ENCODE peak calls at places on chromosome 13, in six cellular contexts. R is activated B cell treated with CpG ODN at 0.5 μM for 24 hours, C is progenitor cell of endocrine pancreas, S is left ventricle myocardium inferior, H is psoas muscle, W is HFFc6. N is an unnamed sample.

GRCh38 chr13:106796280-106797047 is 228.5 kb upstream of the ARGLU1 start:
- DNase-seq in C (no peak), R (no peak), H (no peak), W (no peak), S (no peak), N (no peak)

GRCh38 chr13:42094641-42095040 is 46.2 kb downstream of the DGKH start:
- DNase-seq in S (no peak), C (no peak), H (no peak), W (no peak), R (no peak), N (no peak)

GRCh38 chr13:68759617-68760016 is 1348.0 kb upstream of the ATXN8OS start:
- DNase-seq in R (no peak), S (no peak), H (no peak), C (no peak), W (no peak), N (no peak)

GRCh38 chr13:25860862-25861261 is 191.0 kb downstream of the SHISA2 start:
- DNase-seq in R (no peak), C (no peak), S (no peak), W (no peak), H (no peak), N (no peak)

GRCh38 chr13:40792284-40793051 is 3.1 kb downstream of the SLC25A15 start:
- DNase-seq in R (no peak), S (no peak), H (no peak), W (no peak), C (no peak), N (no peak)

GRCh38 chr13:113582841-113583631 is 1.5 kb upstream of the TFDP1 start:
- DNase-seq in W (no peak), C (no peak), H (no peak), R (peak; percentile 12), S (no peak), N (no peak)

GRCh38 chr13:113947321-113948033 is 26.4 kb downstream of the C13orf46 start:
- DNase-seq in W (peak; percentile 46), H (peak; percentile 68), C (no peak), S (peak; percentile 42), R (no peak), N (no peak)

GRCh38 chr13:31909889-31910551 is 121.6 kb upstream of the FRY start:
- DNase-seq in C (peak; percentile 25), W (peak; percentile 63), H (no peak), S (no peak), R (no peak), N (peak; percentile 55)

GRCh38 chr13:23771966-23772365 is 117.2 kb downstream of the MIPEP start:
- DNase-seq in W (peak; percentile 7), C (no peak), H (no peak), R (no peak), S (no peak), N (no peak)

GRCh38 chr13:42969558-42970172 is 22.4 kb downstream of the EPSTI1 start:
- DNase-seq in R (peak; percentile 71), H (peak; percentile 81), W (peak; percentile 68), S (peak; percentile 82), C (peak; percentile 61), N (peak; percentile 91)

GRCh38 chr13:108005231-108005630 is 210.1 kb downstream of the LIG4 start:
- DNase-seq in C (no peak), W (no peak), S (no peak), R (no peak), H (no peak), N (no peak)

GRCh38 chr13:110348309-110348625 is 41.2 kb downstream of the COL4A2 start:
- DNase-seq in C (no peak), R (no peak), W (no peak), H (no peak), S (no peak), N (no peak)

GRCh38 chr13:40456397-40456958 is 210.0 kb downstream of the FOXO1 start:
- DNase-seq in S (no peak), W (no peak), C (no peak), H (no peak), R (no peak), N (no peak)

GRCh38 chr13:18944501-18945068 is 237.0 kb downstream of the TUBA3C start:
- DNase-seq in S (no peak), H (no peak), R (no peak), C (no peak), W (no peak), N (no peak)

GRCh38 chr13:48068036-48068435 is 26.9 kb downstream of the MED4 start:
- DNase-seq in C (no peak), W (no peak), S (no peak), H (no peak), R (no peak), N (no peak)
- TF ChIP-seq CTCF in C (no peak), W (peak; percentile 20), S (peak; percentile 15), H (no peak), R (no peak), N (no peak)

GRCh38 chr13:52845334-52845761 is 3.1 kb downstream of the PCDH8 start:
- DNase-seq in H (no peak), W (no peak), C (peak; percentile 34), S (no peak), R (no peak), N (peak; percentile 35)

GRCh38 chr13:52847682-52848432 is 583 bp downstream of the PCDH8 start:
- DNase-seq in W (no peak), R (no peak), S (no peak), C (no peak), H (no peak), N (peak; percentile 24)

GRCh38 chr13:52846567-52847321 is 1.7 kb downstream of the PCDH8 start:
- DNase-seq in W (no peak), S (peak; percentile 55), H (peak; percentile 50), R (no peak), C (peak; percentile 90), N (peak; percentile 97)

GRCh38 chr13:52847322-52847681 is 1.1 kb downstream of the PCDH8 start:
- DNase-seq in C (no peak), R (no peak), S (no peak), H (no peak), W (no peak), N (no peak)

DNA sequence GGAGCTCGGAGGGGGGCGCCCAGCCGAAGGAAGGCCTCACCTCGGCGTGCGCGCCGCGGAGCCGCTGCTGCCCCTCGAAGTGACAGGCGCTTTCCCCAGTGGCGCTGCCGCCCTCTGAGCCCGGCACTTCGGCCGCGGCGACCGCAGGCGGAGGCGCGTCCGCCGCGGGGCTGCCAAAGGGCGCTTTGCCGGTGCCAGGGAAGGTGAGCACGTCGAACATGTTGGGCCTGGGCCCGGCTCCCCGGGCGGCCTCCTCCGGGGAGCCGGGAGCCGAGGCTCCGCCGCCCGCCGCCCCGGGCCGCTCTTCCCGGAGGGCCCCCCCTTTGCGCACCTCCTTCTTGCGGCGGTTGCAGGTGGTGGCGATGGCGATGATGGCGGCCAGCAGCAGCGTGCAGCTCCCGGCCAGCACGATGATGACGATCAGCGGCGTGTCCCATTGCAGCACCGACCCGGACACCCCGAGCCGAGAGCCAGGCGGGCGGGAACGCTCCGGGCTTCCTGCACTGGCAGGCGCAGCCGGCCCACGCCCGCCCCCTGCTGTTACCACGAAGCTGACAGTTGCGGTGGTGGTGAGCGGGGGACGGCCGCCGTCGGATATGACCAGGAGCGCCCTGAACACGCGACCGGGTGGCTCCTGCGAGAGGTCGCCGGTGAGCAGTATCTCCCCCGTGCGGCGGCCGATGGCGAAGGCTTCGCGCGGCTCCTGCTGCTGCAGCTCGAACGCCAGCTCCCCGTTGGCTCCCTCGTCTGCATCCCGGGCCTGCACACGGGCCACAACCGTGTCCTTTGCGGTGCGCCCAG is 2.5 kb downstream of the PCDH8 start:
- DNase-seq in S (peak; percentile 19), H (peak; percentile 22), C (peak; percentile 65), R (no peak), W (no peak), N (peak; percentile 79)
- TF ChIP-seq CTCF in S (peak; percentile 31), H (no peak), C (peak; percentile 61), R (no peak), W (peak; percentile 8), N (peak; percentile 47)

GRCh38 chr13:45473627-45474026 is 8.9 kb downstream of the COG3 start:
- DNase-seq in R (no peak), C (no peak), S (no peak), H (no peak), W (no peak), N (no peak)
- TF ChIP-seq CTCF in R (no peak), C (peak; percentile 38), S (peak; percentile 20), H (peak; percentile 8), W (peak; percentile 50), N (peak; percentile 10)

DNA sequence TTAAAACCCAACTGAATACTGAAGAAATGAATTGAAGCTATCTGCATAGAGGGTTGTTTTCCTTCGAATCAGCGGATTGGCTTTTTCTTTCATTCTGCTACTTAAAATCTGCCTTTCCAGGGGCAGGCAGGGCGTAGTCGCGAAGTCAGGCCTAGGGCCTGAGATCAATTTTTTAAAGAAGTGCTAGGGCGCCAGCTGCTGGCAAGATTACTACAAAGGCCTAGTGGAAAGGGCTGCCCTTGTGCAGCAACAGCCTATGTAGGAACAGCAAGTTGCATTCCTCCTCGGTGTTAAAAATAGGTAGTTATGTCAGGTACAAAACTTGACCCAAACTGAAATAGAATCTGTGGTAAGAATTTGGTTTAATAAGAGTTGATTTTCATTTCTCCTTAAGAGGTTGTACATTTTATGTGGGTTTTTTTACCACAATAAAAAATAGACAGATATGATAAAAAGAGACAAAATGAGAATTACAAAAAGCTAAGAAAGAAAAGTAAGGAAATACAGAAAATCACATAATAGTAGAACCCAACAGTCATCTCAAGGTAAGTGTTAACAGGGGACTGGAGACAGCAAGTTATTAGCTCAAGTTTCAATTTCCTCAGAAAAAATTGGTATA is 9.5 kb upstream of the URAD start:
- DNase-seq in H (no peak), S (peak; percentile 46), W (peak; percentile 13), R (no peak), C (no peak), N (peak; percentile 60)
- TF ChIP-seq CTCF in H (no peak), S (peak; percentile 57), W (peak; percentile 67), R (no peak), C (peak; percentile 61), N (peak; percentile 69)

GRCh38 chr13:97743946-97744345 is 209.5 kb upstream of the IPO5 start:
- DNase-seq in C (no peak), W (no peak), S (no peak), R (no peak), H (no peak), N (no peak)

GRCh38 chr13:97751477-97751876 is 202.0 kb upstream of the IPO5 start:
- DNase-seq in H (no peak), S (no peak), R (no peak), C (no peak), W (no peak), N (no peak)

GRCh38 chr13:97753942-97754670 is 199.4 kb upstream of the IPO5 start:
- DNase-seq in R (no peak), H (no peak), C (no peak), W (no peak), S (no peak), N (no peak)

GRCh38 chr13:97753269-97753668 is 200.2 kb upstream of the IPO5 start:
- DNase-seq in C (no peak), W (no peak), R (no peak), H (no peak), S (no peak), N (no peak)

GRCh38 chr13:97749174-97749573 is 204.3 kb upstream of the IPO5 start:
- DNase-seq in W (no peak), C (no peak), S (no peak), R (no peak), H (no peak), N (no peak)
- TF ChIP-seq CTCF in W (no peak), C (no peak), S (no peak), R (no peak), H (no peak), N (no peak)

N was measured in nephron progenitor cell.